ENCODE peak calls at places on chromosomes 3 and 15, in five cellular contexts. V is suprapubic skin, O is right lobe of liver, B is HCT116, H is sigmoid colon. K is an unnamed sample. For H3K4me1 and H3K9me3, the result is how much of the 10 kb centered on the place peaks cover.

GRCh38 chr15:75230524-75231371 is 27.4 kb upstream of the GOLGA6C start:
- DNase-seq in V (no peak), H (peak), B (no peak), O (peak), K (no peak)

GRCh38 chr3:126914226-126914625 is 68.7 kb upstream of the PLXNA1 start:
- DNase-seq in B (no peak), H (no peak), O (no peak), V (no peak), K (no peak)

GRCh38 chr3:152402698-152403456 is 134.1 kb downstream of the MBNL1 start:
- DNase-seq in B (no peak), H (no peak), O (no peak), V (no peak), K (no peak)

GRCh38 chr15:91104111-91104510 is 4.1 kb downstream of the SV2B start:
- DNase-seq in V (no peak), H (no peak), B (no peak), O (peak), K (no peak)

GRCh38 chr3:44297255-44297654 is 41.3 kb upstream of the TCAIM start:
- DNase-seq in O (no peak), V (no peak), B (no peak), H (no peak), K (no peak)

GRCh38 chr3:29415824-29416223 is 135.0 kb downstream of the RBMS3 start:
- DNase-seq in B (no peak), O (no peak), H (no peak), V (no peak), K (no peak)

GRCh38 chr3:11155341-11156025 is 1.2 kb downstream of the HRH1 start:
- DNase-seq in B (peak), V (peak), H (peak), O (no peak), K (peak)

GRCh38 chr15:76840830-76841460 is 64.2 kb downstream of the SCAPER start:
- DNase-seq in B (peak), H (no peak), O (no peak), V (no peak), K (no peak)

GRCh38 chr15:89096664-89097063 is 8.4 kb downstream of the ABHD2 start:
- DNase-seq in O (peak), B (no peak), H (peak), V (no peak), K (peak)

GRCh38 chr3:154324919-154325318 is 632 bp upstream of the DHX36 start:
- DNase-seq in O (no peak), B (no peak), H (no peak), V (no peak), K (no peak)

GRCh38 chr15:52790941-52791751 is 1.0 kb upstream of the ONECUT1 start:
- DNase-seq in V (no peak), H (no peak), O (peak), B (no peak), K (no peak)

GRCh38 chr15:38398134-38398533 is 55.8 kb upstream of the FAM98B start:
- DNase-seq in V (no peak), O (no peak), H (peak), B (peak), K (no peak)

DNA sequence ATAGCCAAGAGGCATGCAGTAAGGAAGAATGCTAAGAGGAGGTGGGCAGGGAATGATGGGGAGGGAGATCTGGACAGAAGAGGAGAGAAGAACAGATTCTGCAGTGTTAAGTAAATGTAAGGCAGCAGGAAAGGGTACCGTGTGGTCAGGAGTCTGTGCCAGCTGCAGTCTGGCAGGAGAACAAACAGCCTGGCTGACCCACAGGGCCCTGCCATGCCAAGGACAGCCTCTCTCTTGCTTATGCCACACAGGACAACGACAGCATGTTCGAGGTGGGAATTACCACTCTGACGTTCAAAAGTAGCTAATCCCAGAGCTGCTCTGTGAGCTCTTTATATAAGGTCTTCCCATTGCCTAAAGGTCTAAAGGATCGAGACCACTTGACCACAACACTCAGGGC is 31.3 kb downstream of the DAPK2 start:
- DNase-seq in B (no peak), O (peak), H (no peak), V (no peak), K (peak)
- H3K4me1 ChIP-seq in B (under half), O (under half), H (under half), V (half or more), K (half or more)

GRCh38 chr3:124780767-124781485 is 50.7 kb downstream of the UMPS start:
- DNase-seq in H (peak), B (no peak), V (peak), O (peak), K (no peak)
- TF ChIP-seq POLR2A in H (no peak), B (no peak), V (no peak), O (no peak), K (no peak)

DNA sequence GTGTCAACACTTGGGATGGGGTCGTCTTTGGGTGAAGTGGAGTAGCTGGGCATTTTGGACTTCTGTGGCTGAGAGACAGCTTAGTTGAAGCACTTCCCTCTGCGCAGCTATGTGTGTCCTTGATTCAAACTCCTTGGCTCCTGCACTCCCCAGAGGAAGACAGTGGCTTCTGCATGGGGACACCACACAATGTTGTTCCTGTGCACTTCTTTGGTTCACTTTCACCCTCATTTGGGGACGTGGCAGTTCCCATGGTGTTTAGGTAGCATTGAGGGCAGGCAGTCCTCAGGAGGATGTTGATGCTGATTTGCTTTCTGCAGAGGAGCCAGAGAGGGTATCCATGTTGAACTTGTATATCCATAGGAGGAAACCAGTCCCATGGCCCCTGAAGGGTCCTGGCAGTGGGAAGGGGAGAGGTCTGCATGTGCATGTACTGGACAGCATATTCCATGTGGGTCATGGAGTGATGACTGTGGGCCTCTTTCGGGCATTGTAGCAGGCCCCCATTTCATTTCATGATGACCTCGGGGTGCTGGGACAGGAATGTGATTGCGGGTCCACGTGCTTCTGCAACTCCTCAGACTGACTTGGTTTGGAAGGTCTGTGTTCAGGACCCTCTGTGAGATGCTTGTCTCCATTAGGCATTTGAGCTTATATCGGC is 135.4 kb downstream of the SNRPN start:
- DNase-seq in V (peak), H (no peak), O (peak), B (no peak), K (no peak)
- H3K9me3 ChIP-seq in V (half or more), H (half or more), O (under half), B (under half), K (half or more)

GRCh38 chr3:171454026-171454425 is 6.2 kb downstream of the TNIK start:
- DNase-seq in O (no peak), B (no peak), V (no peak), H (no peak), K (peak)
- H3K4me1 ChIP-seq in O (under half), B (under half), V (under half), H (under half), K (under half)

GRCh38 chr3:159857840-159858239 is 130.8 kb upstream of the IL12A start:
- DNase-seq in O (no peak), B (no peak), H (no peak), V (no peak), K (no peak)

GRCh38 chr3:159858650-159859049 is 130.0 kb upstream of the IL12A start:
- DNase-seq in H (no peak), B (no peak), O (no peak), V (no peak), K (no peak)

GRCh38 chr3:159854500-159855124 is 134.0 kb upstream of the IL12A start:
- DNase-seq in O (no peak), B (peak), V (no peak), H (no peak), K (no peak)

GRCh38 chr3:159855599-159856495 is 132.8 kb upstream of the IL12A start:
- DNase-seq in B (no peak), O (no peak), V (no peak), H (no peak), K (no peak)

GRCh38 chr3:159856496-159857098 is 132.0 kb upstream of the IL12A start:
- DNase-seq in O (no peak), H (no peak), V (no peak), B (no peak), K (no peak)
- TF ChIP-seq POLR2A in O (no peak), H (no peak), V (no peak), B (no peak), K (no peak)

DNA sequence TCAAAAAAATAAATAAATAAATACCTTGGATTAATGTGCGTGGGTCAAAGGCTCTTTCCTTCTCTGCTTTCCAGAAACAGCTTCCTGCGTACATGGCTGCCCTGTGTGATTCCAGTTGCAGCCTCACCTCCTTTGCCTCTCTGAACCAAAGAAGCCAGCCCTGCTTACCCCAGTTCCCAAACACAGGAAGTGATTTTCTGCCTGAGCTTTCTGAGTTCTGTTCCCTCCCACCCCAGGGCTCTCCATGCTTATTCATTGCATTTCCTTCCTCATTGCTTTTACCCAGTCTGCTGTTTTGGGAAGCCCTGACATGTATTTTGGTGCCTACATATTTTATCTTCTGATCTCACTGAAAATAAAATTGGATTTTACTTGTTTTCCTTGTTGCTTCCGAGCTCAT is 15.4 kb downstream of the ZSCAN2 start:
- DNase-seq in O (peak), H (peak), V (peak), B (no peak), K (no peak)
- H3K9me3 ChIP-seq in O (under half), H (under half), V (under half), B (under half), K (under half)

DNA sequence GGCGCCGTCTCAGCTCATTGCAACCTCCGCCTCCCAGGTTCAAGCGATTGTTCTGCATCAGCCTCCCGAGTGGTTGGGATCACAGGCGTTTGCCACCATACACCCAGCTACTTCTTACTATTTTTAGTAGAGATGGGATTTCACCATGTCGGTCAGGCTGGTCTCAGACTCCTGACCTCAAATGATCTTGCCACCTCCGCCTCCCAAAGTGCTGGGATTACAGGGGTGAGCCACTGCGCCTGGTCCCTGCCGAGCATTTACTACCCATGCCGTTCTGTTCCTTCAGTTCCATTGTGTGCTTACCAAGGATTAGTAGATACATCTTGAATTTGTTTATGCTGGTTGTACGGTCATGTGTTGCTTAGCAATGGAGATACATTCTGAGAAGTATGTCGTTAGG is 10.3 kb downstream of the CHD2 start:
- DNase-seq in H (no peak), V (no peak), O (no peak), B (no peak), K (no peak)
- H3K4me1 ChIP-seq in H (half or more), V (half or more), O (half or more), B (half or more), K (half or more)

GRCh38 chr3:42663581-42664442 is 10.3 kb downstream of the ZBTB47 start:
- DNase-seq in O (no peak), H (peak), V (no peak), B (no peak), K (no peak)
- TF ChIP-seq POLR2A in O (no peak), H (no peak), V (no peak), B (no peak), K (no peak)

DNA sequence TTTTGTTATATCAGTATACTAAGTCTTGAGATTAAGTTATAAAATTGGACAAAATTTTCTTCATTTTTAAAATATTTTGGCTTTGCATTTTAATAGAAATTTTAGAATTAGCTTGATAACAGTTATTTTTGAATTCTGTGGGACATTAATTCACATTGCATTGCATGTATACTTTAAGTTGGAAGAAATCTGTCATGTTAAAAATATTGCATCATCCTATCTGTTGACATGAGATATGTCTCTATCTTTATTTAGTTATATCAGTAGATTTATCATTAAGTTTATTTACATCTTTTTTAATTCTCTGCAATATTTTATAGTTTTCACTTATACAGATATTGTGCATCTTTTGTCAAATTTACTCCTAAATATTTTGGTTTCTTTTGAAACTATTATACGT is 904.6 kb upstream of the NR2F2 start:
- DNase-seq in H (no peak), B (no peak), V (no peak), O (no peak), K (no peak)
- H3K9me3 ChIP-seq in H (under half), B (under half), V (under half), O (under half), K (under half)

K was measured in stomach.